ENCODE peak calls at places on chromosomes 7 and 10, in five cellular contexts. C is mesenchymal stem cell, F is H9, J is trophoblast cell, V is H1. X is an unnamed sample.

GRCh38 chr7:84786073-84786472 is 400.8 kb downstream of the SEMA3D start:
- DNase-seq in J (no peak), V (no peak), F (no peak), C (no peak), X (no peak)

GRCh38 chr7:24637021-24637420 is 63.8 kb downstream of the PALS2 start:
- DNase-seq in J (no peak), C (no peak), V (no peak), F (no peak), X (no peak)

GRCh38 chr7:116582806-116583444 is 58.1 kb downstream of the CAV1 start:
- DNase-seq in J (peak), V (no peak), F (no peak), C (peak), X (no peak)

GRCh38 chr7:31603076-31603475 is 83.9 kb upstream of the PPP1R17 start:
- DNase-seq in J (no peak), V (no peak), C (no peak), F (no peak), X (no peak)

GRCh38 chr10:44593952-44594351 is 209.1 kb upstream of the CXCL12 start:
- DNase-seq in F (no peak), C (no peak), V (no peak), J (no peak), X (no peak)

GRCh38 chr7:95636140-95636539 is 39.8 kb upstream of the PDK4 start:
- DNase-seq in J (no peak), F (no peak), C (peak), V (no peak), X (no peak)

GRCh38 chr10:8036521-8037198 is 17.8 kb upstream of the GATA3 start:
- DNase-seq in F (no peak), V (no peak), J (no peak), C (no peak), X (no peak)

GRCh38 chr10:84329986-84330651 is 1.7 kb downstream of the CCSER2 start:
- DNase-seq in C (peak), V (no peak), F (no peak), J (no peak), X (no peak)

GRCh38 chr10:62016477-62017140 is 115.1 kb downstream of the ARID5B start:
- DNase-seq in C (no peak), J (peak), F (no peak), V (no peak), X (no peak)

GRCh38 chr10:15088428-15089261 is at the start of gene ACBD7:
- DNase-seq in V (peak), C (peak), J (peak), F (peak), X (peak)

GRCh38 chr10:13271552-13272163 is 28.2 kb downstream of the PHYH start:
- DNase-seq in C (peak), F (peak), J (no peak), V (peak), X (no peak)

GRCh38 chr10:28533571-28534304 is 820 bp downstream of the WAC start:
- DNase-seq in C (peak), J (peak), V (no peak), F (peak), X (peak)

GRCh38 chr10:28530751-28531150 is 2.2 kb upstream of the WAC start:
- DNase-seq in C (no peak), F (no peak), V (no peak), J (peak), X (no peak)

GRCh38 chr10:28532223-28532508 is 752 bp upstream of the WAC start:
- DNase-seq in V (no peak), J (peak), C (peak), F (no peak), X (no peak)

GRCh38 chr10:28532509-28533314 is at the start of gene WAC:
- DNase-seq in C (peak), J (peak), V (peak), F (peak), X (peak)

GRCh38 chr10:28533315-28533564 is 322 bp downstream of the WAC start:
- DNase-seq in V (no peak), J (no peak), F (no peak), C (no peak), X (no peak)
- H2BK12ac ChIP-seq in V (no peak), J (no peak), F (no peak), C (no peak), X (no peak)

GRCh38 chr10:34701194-34701593 is 113.9 kb downstream of the PARD3 start:
- DNase-seq in J (no peak), C (no peak), F (no peak), V (no peak), X (no peak)
- H2AK5ac ChIP-seq in J (no peak), C (peak), F (no peak), V (no peak), X (no peak)

GRCh38 chr7:88307841-88308240 is 1.1 kb upstream of the STEAP4 start:
- DNase-seq in J (peak), V (no peak), F (no peak), C (no peak), X (no peak)
- H2BK12ac ChIP-seq in J (no peak), V (no peak), F (no peak), C (no peak), X (no peak)

GRCh38 chr7:5597772-5598171 is 174.1 kb upstream of the TNRC18 start:
- DNase-seq in V (no peak), J (peak), F (no peak), C (peak), X (no peak)

GRCh38 chr7:5596896-5597246 is 173.2 kb upstream of the TNRC18 start:
- DNase-seq in V (no peak), F (no peak), C (no peak), J (peak), X (no peak)

GRCh38 chr7:5599543-5600200 is 176.0 kb upstream of the TNRC18 start:
- DNase-seq in C (no peak), F (peak), V (no peak), J (peak), X (no peak)

GRCh38 chr7:5598261-5598761 is 174.7 kb upstream of the TNRC18 start:
- DNase-seq in C (peak), V (no peak), J (peak), F (peak), X (no peak)

DNA sequence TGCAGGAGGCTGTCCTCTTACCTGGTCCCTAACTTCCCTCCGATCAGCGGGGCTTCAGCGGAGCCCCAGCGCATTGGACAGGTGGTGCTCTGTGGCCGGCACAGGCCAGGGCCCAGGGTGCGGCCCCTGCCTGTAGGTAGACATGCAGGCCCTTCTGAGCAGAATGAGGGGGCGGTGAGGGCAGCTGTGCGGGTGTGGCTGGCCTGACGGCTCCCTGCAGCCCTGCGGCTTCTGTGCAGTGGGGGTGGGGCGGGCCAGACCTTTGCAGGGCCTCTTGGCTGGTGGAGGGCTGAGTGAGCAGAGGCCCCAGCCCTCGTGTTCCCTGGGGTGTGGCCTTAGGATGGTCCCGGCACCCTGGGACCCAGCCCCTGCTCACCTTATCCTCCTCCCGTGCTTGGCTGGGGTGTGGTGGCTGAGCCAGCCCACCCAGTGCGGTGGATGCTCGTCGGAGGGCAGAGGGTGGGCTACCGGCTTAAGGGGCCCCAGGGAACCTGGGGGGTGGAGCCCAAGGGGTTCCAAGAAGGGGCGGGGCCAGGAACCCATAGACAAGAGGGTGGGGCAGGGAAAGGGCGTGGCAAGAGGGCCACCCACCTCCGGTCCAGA is 175.2 kb upstream of the TNRC18 start:
- DNase-seq in C (no peak), F (peak), J (peak), V (no peak), X (no peak)
- H2AK5ac ChIP-seq in C (peak), F (no peak), J (no peak), V (no peak), X (peak)

DNA sequence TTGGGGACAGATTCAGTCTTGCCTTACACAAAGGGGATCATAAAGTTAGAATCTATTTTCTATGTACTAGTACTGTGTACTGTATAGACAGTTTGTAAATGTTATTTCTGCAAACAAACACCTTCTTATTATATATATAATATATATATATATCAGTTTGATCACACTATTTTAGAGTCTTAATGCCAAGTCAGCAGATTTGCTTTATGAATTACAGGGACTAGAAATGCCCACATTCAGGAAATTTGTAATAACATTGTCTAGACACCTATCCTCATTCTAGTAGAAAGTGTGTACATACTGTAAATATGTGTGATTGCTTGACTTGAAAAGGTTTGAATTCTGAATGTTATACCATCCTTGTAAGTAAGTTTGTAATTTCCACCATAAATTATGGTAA is 111.2 kb downstream of the NSUN6 start:
- DNase-seq in V (no peak), C (no peak), F (no peak), J (no peak), X (no peak)
- H2BK12ac ChIP-seq in V (no peak), C (no peak), F (no peak), J (no peak), X (no peak)

GRCh38 chr10:100528885-100529472 is 692 bp downstream of the NDUFB8 start:
- DNase-seq in J (no peak), F (no peak), V (no peak), C (peak), X (no peak)
- H2AK5ac ChIP-seq in J (no peak), F (no peak), V (no peak), C (peak), X (peak)

DNA sequence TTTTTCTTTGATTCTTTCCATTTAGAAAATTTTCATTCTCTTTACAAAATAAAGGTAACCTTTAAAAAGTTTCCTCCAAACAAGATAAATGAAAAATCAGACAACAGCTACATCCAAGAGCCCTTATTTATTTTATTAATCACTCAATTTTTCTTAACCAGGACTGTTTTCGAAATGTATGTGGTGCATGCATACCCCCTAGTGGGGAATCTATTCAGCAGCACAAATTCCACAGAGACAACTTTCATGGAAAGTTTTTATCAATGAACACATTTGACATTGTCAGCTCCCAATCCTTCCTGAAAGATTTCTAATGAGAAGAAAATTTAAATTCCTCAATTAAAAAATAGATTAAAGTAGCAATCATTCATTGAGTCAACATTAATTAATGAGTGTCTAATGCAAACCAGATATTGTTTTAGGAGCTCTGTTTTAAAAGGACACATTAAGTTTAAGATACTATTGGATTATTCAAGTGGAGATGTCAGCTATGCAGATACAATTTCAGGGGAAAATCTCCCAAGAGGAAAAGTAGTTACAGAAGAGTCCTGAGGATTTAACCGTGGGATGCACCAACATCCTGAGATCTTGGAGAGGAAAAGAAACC is 5.2 kb upstream of the HTR7 start:
- DNase-seq in C (peak), F (no peak), V (no peak), J (peak), X (no peak)
- H2BK12ac ChIP-seq in C (no peak), F (no peak), V (no peak), J (no peak), X (no peak)

GRCh38 chr10:71996598-71997371 is 32.6 kb downstream of the CHST3 start:
- DNase-seq in V (no peak), C (no peak), J (no peak), F (no peak), X (no peak)
- H2AK5ac ChIP-seq in V (no peak), C (no peak), J (no peak), F (no peak), X (no peak)